ENCODE peak calls at places on chromosomes 1 and 21, in five cellular contexts. P is GM12865; R is fibroblast of the conjunctiva; G is SK-N-SH; M is CD4-positive, CD25-positive, alpha-beta regulatory T cell. Z is an unnamed sample.

GRCh38 chr1:235369802-235370201 is 2.6 kb downstream of the TBCE start:
- DNase-seq in P (no peak), R (no peak), G (no peak), M (no peak), Z (no peak)

GRCh38 chr1:107251083-107251482 is 110.2 kb downstream of the NTNG1 start:
- DNase-seq in P (no peak), R (no peak), G (no peak), M (no peak), Z (no peak)

GRCh38 chr1:245678866-245679411 is 524.2 kb downstream of the KIF26B start:
- DNase-seq in P (no peak), R (no peak), G (no peak), M (no peak), Z (no peak)

GRCh38 chr1:151814426-151814825 is 9.2 kb upstream of the LINGO4 start:
- DNase-seq in P (no peak), R (no peak), G (no peak), M (no peak), Z (no peak)

GRCh38 chr1:208248254-208248935 is 4.2 kb upstream of the PLXNA2 start:
- DNase-seq in P (no peak), R (no peak), G (no peak), M (no peak), Z (no peak)

GRCh38 chr1:97562096-97562495 is 358.7 kb downstream of the DPYD start:
- DNase-seq in P (no peak), R (no peak), G (no peak), M (no peak), Z (no peak)

GRCh38 chr21:36848875-36849274 is 117.6 kb downstream of the HLCS start:
- DNase-seq in P (no peak), R (no peak), G (no peak), M (no peak), Z (no peak)

GRCh38 chr1:32275424-32275823 is 16.5 kb upstream of the HDAC1 start:
- DNase-seq in P (no peak), R (no peak), G (no peak), M (no peak), Z (no peak)

GRCh38 chr1:109356959-109357358 is 40.8 kb downstream of the SORT1 start:
- DNase-seq in P (no peak), R (no peak), G (no peak), M (no peak), Z (no peak)

GRCh38 chr1:43650306-43650941 is 475 bp downstream of the KDM4A start:
- DNase-seq in P (peak), R (peak), G (peak), M (peak), Z (peak)

GRCh38 chr1:19582318-19582717 is 61.8 kb upstream of the NBL1 start:
- DNase-seq in P (peak), R (no peak), G (peak), M (peak), Z (peak)

GRCh38 chr1:148354284-148354869 is 128.7 kb downstream of the PPIAL4G start:
- DNase-seq in P (no peak), R (no peak), G (no peak), M (no peak), Z (no peak)

GRCh38 chr1:199859525-199859924 is 168.0 kb upstream of the NR5A2 start:
- DNase-seq in P (no peak), R (peak), G (peak), M (no peak), Z (no peak)

GRCh38 chr1:18012686-18013085 is 94.9 kb upstream of the IGSF21 start:
- DNase-seq in P (no peak), R (no peak), G (no peak), M (no peak), Z (no peak)

GRCh38 chr1:196608401-196609113 is at the start of gene KCNT2:
- DNase-seq in P (no peak), R (peak), G (peak), M (no peak), Z (peak)

GRCh38 chr1:21592086-21592865 is 76.9 kb downstream of the RAP1GAP start:
- DNase-seq in P (no peak), R (no peak), G (no peak), M (no peak), Z (no peak)

GRCh38 chr1:8987881-8988617 is 38.2 kb downstream of the SLC2A7 start:
- DNase-seq in P (peak), R (no peak), G (peak), M (peak), Z (peak)

GRCh38 chr1:172746091-172746949 is 87.4 kb downstream of the FASLG start:
- DNase-seq in P (peak), R (peak), G (no peak), M (peak), Z (no peak)

GRCh38 chr1:194469282-194469681 is 1282.9 kb upstream of the B3GALT2 start:
- DNase-seq in P (no peak), R (no peak), G (no peak), M (no peak), Z (peak)

GRCh38 chr1:187621961-187622360 is 793.2 kb downstream of the PLA2G4A start:
- DNase-seq in P (peak), R (no peak), G (no peak), M (no peak), Z (no peak)

GRCh38 chr1:185567006-185567405 is 167.2 kb upstream of the HMCN1 start:
- DNase-seq in P (peak), R (no peak), G (no peak), M (peak), Z (no peak)

GRCh38 chr1:27366411-27367159 is at the start of gene MAP3K6:
- DNase-seq in P (peak), R (peak), G (peak), M (peak), Z (peak)

GRCh38 chr1:68383092-68383491 is 66.7 kb downstream of the RPE65 start:
- DNase-seq in P (no peak), R (no peak), G (no peak), M (no peak), Z (no peak)

GRCh38 chr1:221715321-221716169 is 26.3 kb downstream of the DUSP10 start:
- DNase-seq in P (no peak), R (no peak), G (no peak), M (peak), Z (peak)

GRCh38 chr1:87331319-87332269 is 2.9 kb downstream of the LMO4 start:
- DNase-seq in P (peak), R (no peak), G (peak), M (peak), Z (peak)

GRCh38 chr1:173560300-173560699 is 42.6 kb downstream of the SLC9C2 start:
- DNase-seq in P (no peak), R (no peak), G (no peak), M (no peak), Z (no peak)

GRCh38 chr1:28313710-28314510 is 14.9 kb upstream of the MED18 start:
- DNase-seq in P (no peak), R (no peak), G (no peak), M (no peak), Z (no peak)

GRCh38 chr1:27555700-27556424 is 48.1 kb downstream of the AHDC1 start:
- DNase-seq in P (peak), R (no peak), G (no peak), M (peak), Z (no peak)

GRCh38 chr21:35699360-35699759 is 361.0 kb downstream of the SETD4 start:
- DNase-seq in P (no peak), R (no peak), G (no peak), M (no peak), Z (no peak)

GRCh38 chr1:5682626-5683235 is 309.5 kb downstream of the NPHP4 start:
- DNase-seq in P (no peak), R (no peak), G (no peak), M (no peak), Z (no peak)

GRCh38 chr1:65049941-65050713 is 83.8 kb upstream of the JAK1 start:
- DNase-seq in P (no peak), R (no peak), G (no peak), M (no peak), Z (no peak)

GRCh38 chr1:234554157-234554477 is 55.9 kb downstream of the IRF2BP2 start:
- DNase-seq in P (no peak), R (no peak), G (no peak), M (no peak), Z (no peak)

GRCh38 chr1:244450597-244451538 is 841 bp downstream of the ADSS2 start:
- DNase-seq in P (peak), R (peak), G (peak), M (peak), Z (peak)

GRCh38 chr21:26837539-26837938 is 7.7 kb downstream of the ADAMTS1 start:
- DNase-seq in P (no peak), R (no peak), G (no peak), M (no peak), Z (peak)

Z was measured in BE2C.